ENCODE peak calls at places on chromosomes 7 and 10, in seven cellular contexts. F, H, W, T, J, O and V are unnamed samples.

GRCh38 chr7:108716783-108717182 is 147.1 kb downstream of the DNAJB9 start:
- DNase-seq in F (no peak), T (no peak), J (no peak), W (no peak), H (no peak), O (no peak), V (no peak)

GRCh38 chr7:52592698-52593097 is 442.7 kb upstream of the POM121L12 start:
- DNase-seq in O (no peak), W (no peak), F (no peak), J (peak), T (no peak), H (no peak), V (no peak)

GRCh38 chr10:79189853-79190435 is 121.2 kb downstream of the ZMIZ1 start:
- DNase-seq in W (no peak), F (no peak), J (no peak), O (no peak), T (no peak), H (no peak), V (no peak)

GRCh38 chr7:129574487-129574886 is 37.0 kb upstream of the NRF1 start:
- DNase-seq in J (no peak), O (no peak), W (no peak), F (no peak), T (no peak), H (no peak), V (no peak)

GRCh38 chr7:115230882-115231508 is 309.1 kb downstream of the MDFIC start:
- DNase-seq in O (no peak), T (no peak), F (no peak), H (no peak), J (no peak), W (no peak), V (no peak)

GRCh38 chr10:122290334-122290733 is 19.2 kb downstream of the BTBD16 start:
- DNase-seq in O (no peak), H (no peak), T (no peak), F (no peak), J (no peak), W (no peak), V (no peak)

GRCh38 chr10:15106352-15107013 is 9.3 kb downstream of the RPP38 start:
- DNase-seq in J (peak), F (peak), T (peak), H (peak), O (peak), W (peak), V (no peak)

GRCh38 chr10:43197834-43198681 is 59.8 kb downstream of the CSGALNACT2 start:
- DNase-seq in O (peak), F (no peak), J (peak), W (peak), T (peak), H (peak), V (no peak)

GRCh38 chr7:20343211-20343610 is 12.5 kb downstream of the ITGB8 start:
- DNase-seq in O (peak), T (no peak), H (no peak), J (peak), W (no peak), F (no peak), V (no peak)

GRCh38 chr7:150481207-150481920 is 30.9 kb downstream of the GIMAP8 start:
- DNase-seq in O (no peak), J (no peak), W (no peak), T (peak), H (no peak), F (no peak), V (no peak)

GRCh38 chr7:75987805-75988630 is 6.4 kb downstream of the TMEM120A start:
- DNase-seq in O (no peak), W (no peak), J (no peak), T (no peak), H (peak), F (no peak), V (no peak)

GRCh38 chr7:31122649-31123058 is 70.5 kb downstream of the ADCYAP1R1 start:
- DNase-seq in W (peak), H (no peak), J (peak), F (peak), T (no peak), O (peak), V (peak)

GRCh38 chr10:64733980-64734379 is 1212.8 kb downstream of the REEP3 start:
- DNase-seq in H (no peak), O (peak), T (no peak), W (no peak), J (peak), F (no peak), V (no peak)

GRCh38 chr7:113622796-113623195 is 296.0 kb downstream of the PPP1R3A start:
- DNase-seq in O (no peak), F (no peak), T (no peak), H (no peak), W (no peak), J (no peak), V (no peak)

DNA sequence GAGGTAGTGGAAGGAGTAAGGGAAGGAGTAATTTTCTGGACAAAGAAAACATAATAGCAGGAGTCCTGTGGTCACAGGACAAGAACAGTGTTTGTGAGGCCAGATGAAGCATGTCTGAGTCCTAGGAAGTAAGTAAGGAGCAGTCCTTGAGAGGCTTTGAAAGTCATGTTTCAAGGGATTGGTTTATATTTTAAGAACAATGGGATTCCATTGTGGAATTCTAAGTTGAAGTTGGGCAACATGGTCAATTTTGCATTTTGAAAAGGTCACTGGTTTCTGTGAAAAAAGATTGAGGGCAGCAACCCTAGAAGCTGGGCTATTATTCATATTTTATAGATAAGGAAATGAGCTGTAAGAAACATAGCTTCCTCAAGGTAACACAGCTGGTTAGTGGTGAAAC is 10.8 kb upstream of the SLC25A28 start:
- DNase-seq in F (no peak), J (no peak), H (no peak), O (no peak), T (no peak), W (no peak), V (no peak)
- H3K27ac ChIP-seq in F (peak), J (no peak), H (no peak), O (no peak), T (no peak), W (no peak), V (no peak)

DNA sequence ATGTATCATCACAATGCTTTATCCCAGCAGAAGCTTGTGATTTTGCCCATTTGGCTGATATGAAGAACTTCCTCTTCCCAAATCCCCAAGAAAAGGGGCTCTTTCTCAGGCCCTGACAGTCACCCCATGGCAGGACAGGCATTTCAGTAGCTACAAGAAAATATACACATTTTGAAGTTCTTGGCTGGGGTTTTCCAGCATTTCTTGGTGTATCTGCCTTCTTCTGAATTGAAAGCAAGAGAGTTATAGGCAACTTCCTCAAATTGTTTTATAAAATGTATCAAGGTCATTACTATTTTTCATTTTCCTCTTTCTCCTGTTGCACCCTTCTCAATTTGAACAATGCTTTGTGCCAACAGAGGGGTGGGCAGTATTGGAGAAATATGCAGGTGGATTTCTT is 63.3 kb upstream of the PDLIM1 start:
- DNase-seq in J (no peak), H (no peak), T (no peak), O (no peak), F (no peak), W (no peak), V (no peak)
- H3K27ac ChIP-seq in J (no peak), H (no peak), T (no peak), O (no peak), F (no peak), W (no peak), V (no peak)

DNA sequence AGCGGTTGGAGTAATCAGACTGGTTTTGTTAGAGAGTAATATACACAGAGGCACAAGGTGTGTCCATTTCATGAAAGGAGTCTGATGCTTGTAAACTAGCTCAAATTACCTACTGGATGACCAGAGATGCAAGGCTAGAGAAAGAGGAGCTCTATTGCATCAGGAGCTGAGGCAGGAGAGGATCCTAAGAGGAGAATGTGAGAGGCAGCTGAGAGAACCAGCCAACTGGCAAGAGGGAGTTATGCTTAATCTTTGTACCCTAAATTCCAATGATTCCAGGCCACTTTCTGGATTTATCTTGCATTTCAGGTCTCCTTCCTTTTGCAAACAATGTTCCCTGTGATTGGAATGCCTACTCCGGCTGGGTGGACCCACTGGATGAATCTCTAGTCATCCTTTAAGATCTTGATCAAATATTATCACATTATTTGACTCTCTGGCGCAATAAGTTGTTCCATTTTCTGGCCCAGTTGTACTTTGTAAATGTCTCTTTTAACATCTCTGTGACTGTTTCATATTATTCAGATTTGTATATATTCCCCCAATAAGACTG is 57.5 kb upstream of the PTPN12 start:
- DNase-seq in F (no peak), W (no peak), H (no peak), O (peak), T (no peak), J (peak), V (no peak)
- H3K27ac ChIP-seq in F (no peak), W (no peak), H (peak), O (no peak), T (no peak), J (no peak), V (no peak)

GRCh38 chr10:17216901-17217395 is 11.1 kb upstream of the VIM start:
- DNase-seq in H (no peak), W (no peak), O (no peak), F (no peak), J (no peak), T (no peak), V (no peak)

GRCh38 chr10:17217661-17218306 is 10.3 kb upstream of the VIM start:
- DNase-seq in J (no peak), O (no peak), W (no peak), H (no peak), T (no peak), F (no peak), V (no peak)

GRCh38 chr10:17214991-17215781 is 12.9 kb upstream of the VIM start:
- DNase-seq in T (no peak), F (no peak), H (no peak), J (no peak), O (no peak), W (no peak), V (no peak)

GRCh38 chr10:17215782-17216122 is 12.3 kb upstream of the VIM start:
- DNase-seq in F (no peak), O (no peak), W (no peak), H (no peak), J (no peak), T (no peak), V (no peak)

DNA sequence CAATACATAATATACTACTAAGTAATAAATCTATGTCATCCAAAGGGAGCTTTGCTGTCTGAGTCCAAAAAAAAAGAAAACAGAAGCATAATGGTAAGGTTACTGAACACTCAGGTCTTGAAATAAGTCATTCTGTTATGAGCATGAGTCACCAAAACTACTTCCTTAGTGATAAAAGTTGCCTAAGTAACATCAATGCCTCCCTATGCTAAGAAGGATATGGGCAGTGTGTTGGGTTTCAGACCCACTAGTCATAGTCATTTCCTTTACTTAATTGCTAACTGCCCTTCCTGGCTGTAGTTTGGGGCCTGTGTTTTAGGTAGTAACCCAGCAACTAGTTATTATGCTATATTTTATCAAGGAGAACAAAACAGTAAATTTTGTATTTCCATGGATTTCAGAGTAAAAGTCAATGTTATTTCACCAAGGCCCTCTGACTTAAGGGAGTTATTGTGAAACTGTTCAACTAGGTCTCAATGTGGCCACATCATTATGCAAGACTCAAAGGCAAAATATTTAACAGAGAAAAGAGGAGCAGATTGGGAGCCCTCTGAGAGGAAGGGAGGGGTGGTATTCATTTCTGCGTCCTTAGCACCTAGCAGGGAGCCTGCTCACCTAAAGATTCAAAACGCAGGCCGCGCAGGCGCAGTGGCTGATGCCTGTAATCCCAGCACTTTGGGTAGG is 11.7 kb upstream of the VIM start:
- DNase-seq in T (no peak), H (no peak), O (no peak), F (no peak), J (no peak), W (no peak), V (no peak)
- H3K27ac ChIP-seq in T (peak), H (peak), O (no peak), F (peak), J (no peak), W (peak), V (no peak)

GRCh38 chr7:41006591-41006990 is 696.3 kb downstream of the INHBA start:
- DNase-seq in F (no peak), J (no peak), H (no peak), W (no peak), T (no peak), O (no peak), V (no peak)

GRCh38 chr7:41010418-41010817 is 692.5 kb downstream of the INHBA start:
- DNase-seq in J (no peak), W (peak), O (no peak), H (no peak), T (no peak), F (no peak), V (no peak)

GRCh38 chr7:41003031-41003925 is 699.6 kb downstream of the INHBA start:
- DNase-seq in F (peak), J (peak), W (no peak), H (peak), O (peak), T (no peak), V (no peak)

GRCh38 chr7:41007351-41007751 is 695.5 kb downstream of the INHBA start:
- DNase-seq in T (no peak), H (no peak), J (no peak), F (no peak), W (peak), O (no peak), V (no peak)

GRCh38 chr7:41005381-41005901 is 697.4 kb downstream of the INHBA start:
- DNase-seq in H (no peak), F (no peak), O (no peak), J (no peak), T (no peak), W (peak), V (no peak)
- H3K27ac ChIP-seq in H (no peak), F (no peak), O (no peak), J (no peak), T (no peak), W (no peak), V (no peak)

DNA sequence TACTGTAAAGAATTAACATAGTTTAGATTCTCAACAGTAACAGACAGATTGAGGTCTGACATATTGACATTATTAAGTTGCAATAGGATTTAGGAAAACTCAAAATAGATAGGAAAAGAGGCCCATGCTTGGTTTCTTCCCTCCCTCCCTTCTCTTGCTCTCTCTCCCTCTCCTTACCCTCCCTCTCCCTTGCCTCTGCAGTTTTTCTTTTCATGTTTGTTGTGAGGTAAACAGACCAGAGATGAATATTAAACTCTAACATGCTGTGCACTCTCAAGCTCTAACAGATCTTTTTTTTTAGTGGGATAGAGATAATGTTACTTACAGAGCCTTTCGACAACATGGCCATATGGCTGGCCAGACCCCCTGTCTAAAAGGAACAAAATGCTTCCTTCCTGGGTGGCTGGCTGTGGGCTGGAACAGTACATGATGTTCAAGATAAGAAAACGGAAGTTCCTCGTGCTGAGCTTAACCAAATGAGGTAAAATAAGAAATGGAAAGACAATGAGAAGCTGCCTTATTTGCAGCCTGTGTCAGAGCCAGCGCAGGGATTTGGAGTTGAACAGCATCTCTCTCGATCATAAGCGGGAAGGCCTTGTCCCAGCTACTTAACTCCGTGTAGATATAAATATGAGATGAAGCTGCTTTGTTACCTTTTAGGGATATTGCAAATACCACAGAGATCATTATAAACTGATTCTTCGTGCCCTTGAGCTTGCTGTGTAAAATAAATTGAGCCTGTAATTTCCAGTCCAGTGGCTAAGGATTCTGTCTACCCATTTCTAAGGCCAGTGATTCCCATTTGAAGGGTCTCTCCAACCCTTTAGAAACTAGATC is 391.9 kb upstream of the NPVF start:
- DNase-seq in H (no peak), F (peak), T (no peak), O (no peak), J (no peak), W (peak), V (no peak)
- H3K27ac ChIP-seq in H (peak), F (peak), T (no peak), O (no peak), J (no peak), W (peak), V (peak)

GRCh38 chr7:105209433-105209832 is 179.3 kb downstream of the SRPK2 start:
- DNase-seq in O (no peak), T (no peak), W (no peak), J (no peak), H (no peak), F (no peak), V (no peak)
- H3K27ac ChIP-seq in O (no peak), T (no peak), W (no peak), J (no peak), H (no peak), F (no peak), V (peak)